ENCODE peak calls at places on chromosomes 1 and 21, in five cellular contexts. One of them, this sample, is unnamed.

GRCh38 chr1:224582041-224582440 is 34.1 kb upstream of the CNIH3 start:
- DNase-seq in MM.1S: no peak
- DNase-seq in osteoblast: no peak
- DNase-seq in AG10803: no peak
- DNase-seq in pancreas: no peak
- DNase-seq in this sample: no peak

GRCh38 chr1:154954541-154954940 is 1.4 kb downstream of the PBXIP1 start:
- DNase-seq in MM.1S: no peak
- DNase-seq in osteoblast: peak
- DNase-seq in AG10803: no peak
- DNase-seq in pancreas: no peak
- DNase-seq in this sample: no peak

GRCh38 chr1:5982276-5982675 is 9.9 kb downstream of the NPHP4 start:
- DNase-seq in MM.1S: no peak
- DNase-seq in pancreas: no peak
- DNase-seq in osteoblast: no peak
- DNase-seq in AG10803: no peak
- DNase-seq in this sample: no peak

GRCh38 chr1:231594123-231594522 is 32.5 kb upstream of the DISC1 start:
- DNase-seq in osteoblast: no peak
- DNase-seq in MM.1S: no peak
- DNase-seq in AG10803: no peak
- DNase-seq in pancreas: no peak
- DNase-seq in this sample: no peak

GRCh38 chr1:180560200-180560867 is 1.6 kb downstream of the OVAAL start:
- DNase-seq in MM.1S: no peak
- DNase-seq in AG10803: no peak
- DNase-seq in osteoblast: no peak
- DNase-seq in pancreas: no peak
- DNase-seq in this sample: no peak

GRCh38 chr1:64171797-64172281 is 31.6 kb upstream of the UBE2U start:
- DNase-seq in pancreas: no peak
- DNase-seq in MM.1S: peak
- DNase-seq in AG10803: peak
- DNase-seq in osteoblast: no peak
- DNase-seq in this sample: peak

GRCh38 chr1:34709547-34709946 is 45.3 kb upstream of the GJB5 start:
- DNase-seq in MM.1S: no peak
- DNase-seq in osteoblast: no peak
- DNase-seq in pancreas: no peak
- DNase-seq in AG10803: no peak
- DNase-seq in this sample: no peak

GRCh38 chr21:29658934-29659203 is 280.9 kb downstream of the GRIK1 start:
- DNase-seq in osteoblast: no peak
- DNase-seq in MM.1S: no peak
- DNase-seq in pancreas: no peak
- DNase-seq in AG10803: no peak
- DNase-seq in this sample: no peak

GRCh38 chr1:174021611-174022079 is 512 bp downstream of the RC3H1 start:
- DNase-seq in pancreas: no peak
- DNase-seq in osteoblast: peak
- DNase-seq in MM.1S: peak
- DNase-seq in AG10803: peak
- DNase-seq in this sample: no peak

GRCh38 chr1:47970882-47971281 is 26.3 kb downstream of the TRABD2B start:
- DNase-seq in AG10803: no peak
- DNase-seq in osteoblast: no peak
- DNase-seq in pancreas: no peak
- DNase-seq in MM.1S: no peak
- DNase-seq in this sample: no peak

GRCh38 chr1:28326980-28327379 is 1.9 kb upstream of the MED18 start:
- DNase-seq in AG10803: no peak
- DNase-seq in pancreas: no peak
- DNase-seq in osteoblast: peak
- DNase-seq in MM.1S: no peak
- DNase-seq in this sample: no peak

GRCh38 chr1:246801241-246802020 is 77.2 kb downstream of the SCCPDH start:
- DNase-seq in AG10803: no peak
- DNase-seq in MM.1S: no peak
- DNase-seq in osteoblast: no peak
- DNase-seq in pancreas: no peak
- DNase-seq in this sample: no peak

GRCh38 chr1:210072129-210072528 is 134.1 kb downstream of the SYT14 start:
- DNase-seq in osteoblast: no peak
- DNase-seq in MM.1S: no peak
- DNase-seq in pancreas: no peak
- DNase-seq in AG10803: peak
- DNase-seq in this sample: no peak

GRCh38 chr1:61052393-61053280 is 29.7 kb upstream of the NFIA start:
- DNase-seq in MM.1S: peak
- DNase-seq in AG10803: no peak
- DNase-seq in osteoblast: peak
- DNase-seq in pancreas: no peak
- DNase-seq in this sample: no peak

GRCh38 chr21:21387891-21388290 is 389.7 kb downstream of the NCAM2 start:
- DNase-seq in MM.1S: no peak
- DNase-seq in pancreas: no peak
- DNase-seq in osteoblast: no peak
- DNase-seq in AG10803: no peak
- DNase-seq in this sample: no peak

GRCh38 chr1:17339521-17339920 is 31.5 kb downstream of the PADI4 start:
- DNase-seq in osteoblast: no peak
- DNase-seq in AG10803: no peak
- DNase-seq in pancreas: peak
- DNase-seq in MM.1S: no peak
- DNase-seq in this sample: no peak

GRCh38 chr1:22291926-22292788 is 149.3 kb upstream of the WNT4 start:
- DNase-seq in AG10803: no peak
- DNase-seq in MM.1S: no peak
- DNase-seq in osteoblast: no peak
- DNase-seq in pancreas: no peak
- DNase-seq in this sample: no peak

GRCh38 chr1:60145746-60146145 is 72.2 kb upstream of the C1orf87 start:
- DNase-seq in MM.1S: no peak
- DNase-seq in osteoblast: no peak
- DNase-seq in pancreas: no peak
- DNase-seq in AG10803: no peak
- DNase-seq in this sample: no peak

GRCh38 chr1:59699227-59699847 is 115.4 kb upstream of the HOOK1 start:
- DNase-seq in osteoblast: no peak
- DNase-seq in AG10803: peak
- DNase-seq in MM.1S: peak
- DNase-seq in pancreas: no peak
- DNase-seq in this sample: peak

GRCh38 chr1:96840396-96840795 is 118.8 kb downstream of the PTBP2 start:
- DNase-seq in osteoblast: no peak
- DNase-seq in pancreas: no peak
- DNase-seq in MM.1S: no peak
- DNase-seq in AG10803: peak
- DNase-seq in this sample: no peak

GRCh38 chr1:97745912-97746311 is 174.9 kb downstream of the DPYD start:
- DNase-seq in MM.1S: no peak
- DNase-seq in pancreas: no peak
- DNase-seq in osteoblast: peak
- DNase-seq in AG10803: peak
- DNase-seq in this sample: no peak

GRCh38 chr1:238177351-238177750 is 286.6 kb upstream of the ZP4 start:
- DNase-seq in osteoblast: no peak
- DNase-seq in pancreas: no peak
- DNase-seq in AG10803: no peak
- DNase-seq in MM.1S: no peak
- DNase-seq in this sample: no peak

DNA sequence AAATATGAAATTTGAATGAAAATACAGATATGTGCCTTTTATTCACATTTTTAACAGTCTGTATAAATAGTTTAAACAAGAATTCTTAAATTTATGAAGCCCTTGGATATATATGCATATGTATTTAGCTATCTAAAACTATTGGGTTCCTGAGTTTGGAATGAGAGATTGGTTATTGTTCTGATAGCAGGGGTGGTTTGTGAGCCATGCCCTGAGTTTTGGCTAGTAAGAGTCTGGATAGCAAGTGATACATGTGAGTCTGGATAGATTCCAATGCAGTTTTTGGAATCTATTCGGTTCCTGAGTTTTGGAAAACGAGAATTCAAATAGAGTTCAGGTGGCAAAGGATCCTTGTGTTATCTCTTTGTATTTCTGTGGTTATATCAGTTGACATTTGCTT is 2.8 kb downstream of the MAN1A2 start:
- DNase-seq in pancreas: no peak
- DNase-seq in osteoblast: no peak
- DNase-seq in AG10803: peak
- DNase-seq in MM.1S: no peak
- DNase-seq in this sample: no peak
- H3K4me3 ChIP-seq in pancreas: peak
- H3K4me3 ChIP-seq in osteoblast: peak
- H3K4me3 ChIP-seq in AG10803: peak
- H3K4me3 ChIP-seq in MM.1S: peak
- H3K4me3 ChIP-seq in this sample: peak

DNA sequence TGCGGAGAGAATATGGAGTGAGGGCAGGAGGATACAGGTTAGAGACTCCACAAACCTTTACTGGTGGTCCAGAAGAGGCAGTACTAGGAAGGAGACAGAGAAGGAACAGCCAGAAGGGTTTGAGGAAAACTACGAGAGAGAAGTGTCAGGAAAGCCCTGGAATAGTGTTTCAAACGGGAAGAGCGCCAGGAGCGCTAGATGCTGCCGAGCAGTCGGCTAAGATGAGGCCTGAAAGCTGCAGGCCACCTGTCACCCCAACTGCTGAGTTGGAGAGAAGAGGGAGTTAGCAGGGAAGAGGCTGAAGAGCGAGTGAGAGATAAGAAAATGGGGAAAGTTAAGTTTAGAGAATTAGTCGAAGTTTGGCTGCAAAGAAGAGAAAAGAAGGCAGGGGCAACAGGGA is 30.9 kb downstream of the PCSK9 start:
- DNase-seq in osteoblast: peak
- DNase-seq in MM.1S: no peak
- DNase-seq in AG10803: peak
- DNase-seq in pancreas: no peak
- DNase-seq in this sample: no peak
- TF ChIP-seq CTCF in osteoblast: no peak
- TF ChIP-seq CTCF in MM.1S: no peak
- TF ChIP-seq CTCF in AG10803: no peak
- TF ChIP-seq CTCF in pancreas: no peak
- TF ChIP-seq CTCF in this sample: no peak

GRCh38 chr1:156126701-156127534 is 12.4 kb downstream of the LMNA start:
- DNase-seq in osteoblast: peak
- DNase-seq in MM.1S: peak
- DNase-seq in pancreas: no peak
- DNase-seq in AG10803: peak
- DNase-seq in this sample: peak

GRCh38 chr1:156123356-156124196 is 9.1 kb downstream of the LMNA start:
- DNase-seq in pancreas: peak
- DNase-seq in osteoblast: peak
- DNase-seq in AG10803: peak
- DNase-seq in MM.1S: no peak
- DNase-seq in this sample: no peak

GRCh38 chr1:156128749-156129682 is 14.5 kb downstream of the LMNA start:
- DNase-seq in pancreas: no peak
- DNase-seq in MM.1S: no peak
- DNase-seq in AG10803: peak
- DNase-seq in osteoblast: no peak
- DNase-seq in this sample: no peak

GRCh38 chr1:156124557-156125483 is 10.3 kb downstream of the LMNA start:
- DNase-seq in osteoblast: no peak
- DNase-seq in pancreas: no peak
- DNase-seq in AG10803: peak
- DNase-seq in MM.1S: no peak
- DNase-seq in this sample: no peak

DNA sequence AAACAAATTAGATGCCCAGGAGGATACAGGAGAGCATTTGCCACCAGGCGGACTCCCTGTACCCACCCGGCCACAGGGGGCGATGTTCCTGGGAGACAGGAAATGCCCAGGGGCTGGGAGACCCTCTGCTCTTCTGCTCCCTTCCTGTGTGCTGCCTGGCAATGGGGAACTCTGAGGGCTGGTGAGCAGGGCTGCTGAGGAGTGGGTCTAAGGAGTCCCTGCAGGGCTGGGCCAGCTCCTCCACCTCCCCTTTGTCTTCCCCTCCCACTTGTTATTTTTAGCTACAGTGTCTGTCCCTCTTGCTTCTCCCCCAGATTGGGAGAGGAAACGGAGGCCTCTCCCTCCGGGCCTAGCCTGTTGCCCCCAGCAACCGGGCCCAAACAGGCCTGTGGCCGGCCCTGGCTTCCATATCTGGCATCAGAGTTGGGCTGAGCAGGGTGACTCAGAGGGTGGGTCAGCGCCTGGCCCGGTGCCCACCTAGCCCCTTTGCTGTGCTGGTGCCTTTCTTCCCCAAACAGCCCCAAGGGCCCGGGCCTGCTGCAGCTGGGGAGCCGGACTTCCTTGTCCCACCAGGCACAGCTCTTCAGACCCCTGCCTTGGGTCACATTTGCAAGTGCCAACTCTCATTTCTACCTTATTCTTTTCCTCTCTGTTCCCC is 11.7 kb downstream of the LMNA start:
- DNase-seq in MM.1S: no peak
- DNase-seq in pancreas: peak
- DNase-seq in osteoblast: peak
- DNase-seq in AG10803: peak
- DNase-seq in this sample: no peak
- H3K4me3 ChIP-seq in MM.1S: no peak
- H3K4me3 ChIP-seq in pancreas: no peak
- H3K4me3 ChIP-seq in osteoblast: peak
- H3K4me3 ChIP-seq in AG10803: peak
- H3K4me3 ChIP-seq in this sample: peak

GRCh38 chr1:203199481-203200058 is 13.1 kb upstream of the CHI3L1 start:
- DNase-seq in pancreas: no peak
- DNase-seq in osteoblast: peak
- DNase-seq in AG10803: peak
- DNase-seq in MM.1S: no peak
- DNase-seq in this sample: no peak

GRCh38 chr1:203200059-203200553 is 13.6 kb upstream of the CHI3L1 start:
- DNase-seq in AG10803: peak
- DNase-seq in pancreas: no peak
- DNase-seq in osteoblast: peak
- DNase-seq in MM.1S: no peak
- DNase-seq in this sample: no peak

GRCh38 chr1:203197625-203198024 is 11.1 kb upstream of the CHI3L1 start:
- DNase-seq in pancreas: peak
- DNase-seq in osteoblast: peak
- DNase-seq in AG10803: peak
- DNase-seq in MM.1S: no peak
- DNase-seq in this sample: no peak

GRCh38 chr1:203199002-203199401 is 12.5 kb upstream of the CHI3L1 start:
- DNase-seq in AG10803: no peak
- DNase-seq in osteoblast: no peak
- DNase-seq in pancreas: no peak
- DNase-seq in MM.1S: no peak
- DNase-seq in this sample: no peak

DNA sequence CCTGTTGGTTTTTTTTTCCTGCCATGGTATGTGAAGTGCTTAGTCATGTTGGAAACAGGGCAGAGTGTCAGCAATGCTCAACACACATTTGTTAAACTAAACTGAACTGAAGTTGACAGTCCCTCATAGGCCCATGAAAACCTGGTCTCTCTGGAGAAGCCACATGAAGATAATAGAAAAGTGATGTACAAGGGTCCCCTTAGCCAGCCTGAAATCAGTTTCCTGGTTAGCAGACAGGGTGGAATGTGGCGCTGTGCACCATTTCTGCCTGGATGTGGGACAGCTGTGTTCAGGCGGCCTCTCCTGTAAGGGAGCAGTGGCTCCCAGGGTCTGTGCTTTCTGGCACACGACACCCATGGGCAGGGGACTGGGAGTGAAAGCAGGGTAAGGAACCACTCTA is 9.9 kb upstream of the CHI3L1 start:
- DNase-seq in osteoblast: peak
- DNase-seq in MM.1S: no peak
- DNase-seq in AG10803: peak
- DNase-seq in pancreas: peak
- DNase-seq in this sample: no peak
- TF ChIP-seq CTCF in osteoblast: peak
- TF ChIP-seq CTCF in MM.1S: no peak
- TF ChIP-seq CTCF in AG10803: peak
- TF ChIP-seq CTCF in pancreas: no peak
- TF ChIP-seq CTCF in this sample: no peak

This sample was measured in GM12864.